ENCODE peak calls at places on chromosomes 13 and 19, in five cellular contexts. One of them, this sample, is unnamed. For H3K27me3, the result is how much of the 10 kb centered on the place peaks cover.

GRCh38 chr19:31071157-31071855 is 277.9 kb downstream of the TSHZ3 start:
- DNase-seq in HCT116: no peak
- DNase-seq in GM12878: no peak
- DNase-seq in H1: no peak
- DNase-seq in K562: no peak
- DNase-seq in this sample: no peak

GRCh38 chr13:80341098-80341701 is at the start of gene SPRY2:
- DNase-seq in HCT116: peak
- DNase-seq in GM12878: no peak
- DNase-seq in H1: peak
- DNase-seq in K562: peak
- DNase-seq in this sample: peak

GRCh38 chr13:39253774-39254173 is 215.5 kb downstream of the NHLRC3 start:
- DNase-seq in HCT116: no peak
- DNase-seq in GM12878: no peak
- DNase-seq in H1: no peak
- DNase-seq in K562: no peak
- DNase-seq in this sample: no peak

GRCh38 chr13:94999871-95000270 is 287.5 kb upstream of the SOX21 start:
- DNase-seq in HCT116: no peak
- DNase-seq in GM12878: no peak
- DNase-seq in H1: no peak
- DNase-seq in K562: no peak
- DNase-seq in this sample: no peak

GRCh38 chr19:55228015-55228391 is 560 bp downstream of the TMEM86B start:
- DNase-seq in HCT116: no peak
- DNase-seq in GM12878: no peak
- DNase-seq in H1: no peak
- DNase-seq in K562: no peak
- DNase-seq in this sample: no peak

GRCh38 chr13:36298535-36299068 is 988 bp upstream of the CCDC169 start:
- DNase-seq in HCT116: no peak
- DNase-seq in GM12878: no peak
- DNase-seq in H1: peak
- DNase-seq in K562: no peak
- DNase-seq in this sample: no peak

GRCh38 chr13:36920612-36921185 is 661 bp upstream of the SMAD9 start:
- DNase-seq in HCT116: no peak
- DNase-seq in GM12878: no peak
- DNase-seq in H1: no peak
- DNase-seq in K562: no peak
- DNase-seq in this sample: no peak

GRCh38 chr19:33998739-33999345 is 173.5 kb upstream of the LSM14A start:
- DNase-seq in HCT116: no peak
- DNase-seq in GM12878: no peak
- DNase-seq in H1: no peak
- DNase-seq in K562: no peak
- DNase-seq in this sample: no peak

GRCh38 chr19:29767039-29767735 is 44.6 kb upstream of the CCNE1 start:
- DNase-seq in HCT116: no peak
- DNase-seq in GM12878: no peak
- DNase-seq in H1: no peak
- DNase-seq in K562: no peak
- DNase-seq in this sample: no peak
- H3K27me3 ChIP-seq in HCT116: under half
- H3K27me3 ChIP-seq in GM12878: under half
- H3K27me3 ChIP-seq in H1: under half
- H3K27me3 ChIP-seq in K562: half or more
- H3K27me3 ChIP-seq in this sample: under half

GRCh38 chr13:114027826-114028225 is 54.0 kb upstream of the C13orf46 start:
- DNase-seq in HCT116: no peak
- DNase-seq in GM12878: no peak
- DNase-seq in H1: no peak
- DNase-seq in K562: no peak
- DNase-seq in this sample: no peak
- TF ChIP-seq SRF in HCT116: no peak
- TF ChIP-seq SRF in GM12878: no peak
- TF ChIP-seq SRF in H1: no peak
- TF ChIP-seq SRF in K562: no peak
- TF ChIP-seq SRF in this sample: no peak

GRCh38 chr19:44202974-44203373 is 9.4 kb upstream of the ZNF227 start:
- DNase-seq in HCT116: no peak
- DNase-seq in GM12878: no peak
- DNase-seq in H1: no peak
- DNase-seq in K562: no peak
- DNase-seq in this sample: no peak
- H3K27me3 ChIP-seq in HCT116: under half
- H3K27me3 ChIP-seq in GM12878: under half
- H3K27me3 ChIP-seq in H1: under half
- H3K27me3 ChIP-seq in K562: under half
- H3K27me3 ChIP-seq in this sample: under half

GRCh38 chr19:45152504-45153338 is 8.1 kb downstream of the NKPD1 start:
- DNase-seq in HCT116: no peak
- DNase-seq in GM12878: no peak
- DNase-seq in H1: no peak
- DNase-seq in K562: no peak
- DNase-seq in this sample: no peak
- TF ChIP-seq SRF in HCT116: no peak
- TF ChIP-seq SRF in GM12878: no peak
- TF ChIP-seq SRF in H1: peak
- TF ChIP-seq SRF in K562: no peak
- TF ChIP-seq SRF in this sample: no peak

DNA sequence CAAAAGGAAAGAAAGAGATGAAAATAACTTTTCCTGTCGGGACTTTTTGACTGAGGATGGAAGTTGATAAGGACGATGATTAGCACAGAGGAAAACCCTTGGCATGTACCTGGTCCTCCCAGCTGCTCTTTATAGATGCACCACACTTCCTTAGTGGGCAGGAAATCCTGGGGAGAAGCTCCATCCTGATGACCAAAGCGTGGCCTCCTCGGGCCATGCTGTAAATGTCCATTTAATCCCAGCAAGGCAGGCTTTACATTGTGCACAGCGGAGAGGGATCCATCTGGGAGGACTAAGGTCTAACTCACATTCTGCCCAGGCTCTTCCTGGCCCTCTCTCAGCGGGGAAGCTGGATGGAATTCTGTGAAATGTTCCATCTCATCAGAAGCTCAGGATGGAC is 113.5 kb downstream of the COL4A2 start:
- DNase-seq in HCT116: no peak
- DNase-seq in GM12878: no peak
- DNase-seq in H1: no peak
- DNase-seq in K562: no peak
- DNase-seq in this sample: no peak
- H3K27me3 ChIP-seq in HCT116: under half
- H3K27me3 ChIP-seq in GM12878: under half
- H3K27me3 ChIP-seq in H1: under half
- H3K27me3 ChIP-seq in K562: half or more
- H3K27me3 ChIP-seq in this sample: under half

GRCh38 chr19:50413096-50413495 is 5.6 kb upstream of the SPIB start:
- DNase-seq in HCT116: no peak
- DNase-seq in GM12878: no peak
- DNase-seq in H1: no peak
- DNase-seq in K562: no peak
- DNase-seq in this sample: no peak

GRCh38 chr19:50414850-50415660 is 3.7 kb upstream of the SPIB start:
- DNase-seq in HCT116: peak
- DNase-seq in GM12878: no peak
- DNase-seq in H1: peak
- DNase-seq in K562: peak
- DNase-seq in this sample: peak

GRCh38 chr19:50415661-50416033 is 3.1 kb upstream of the SPIB start:
- DNase-seq in HCT116: no peak
- DNase-seq in GM12878: peak
- DNase-seq in H1: no peak
- DNase-seq in K562: peak
- DNase-seq in this sample: no peak

GRCh38 chr19:50412419-50412818 is 6.3 kb upstream of the SPIB start:
- DNase-seq in HCT116: no peak
- DNase-seq in GM12878: no peak
- DNase-seq in H1: no peak
- DNase-seq in K562: no peak
- DNase-seq in this sample: no peak

GRCh38 chr19:50413531-50413930 is 5.2 kb upstream of the SPIB start:
- DNase-seq in HCT116: no peak
- DNase-seq in GM12878: no peak
- DNase-seq in H1: no peak
- DNase-seq in K562: no peak
- DNase-seq in this sample: no peak
- TF ChIP-seq SRF in HCT116: no peak
- TF ChIP-seq SRF in GM12878: no peak
- TF ChIP-seq SRF in H1: no peak
- TF ChIP-seq SRF in K562: no peak
- TF ChIP-seq SRF in this sample: no peak